ENCODE peak calls at places on chromosome 21, in four cellular contexts. X, R, U and D are unnamed samples.
A peak's percentile ranks its signal among the peaks of the same experiment; 100 is the strongest.

GRCh38 chr21:46168238-46168637 is 12.9 kb upstream of the FTCD start:
- DNase-seq in X (no peak), R (no peak), U (no peak), D (no peak)

GRCh38 chr21:46098303-46099141 is 610 bp downstream of the COL6A2 start:
- DNase-seq in X (peak; percentile 33), R (no peak), U (no peak), D (peak; percentile 26)

GRCh38 chr21:18725653-18726052 is 322.1 kb upstream of the TMPRSS15 start:
- DNase-seq in X (no peak), R (no peak), U (no peak), D (no peak)

GRCh38 chr21:31941694-31942093 is 68.9 kb downstream of the HUNK start:
- DNase-seq in X (no peak), R (no peak), U (no peak), D (no peak)

GRCh38 chr21:14479387-14479786 is 66.7 kb downstream of the SAMSN1 start:
- DNase-seq in X (no peak), R (no peak), U (no peak), D (no peak)

GRCh38 chr21:33578959-33579542 is 9.4 kb downstream of the DONSON start:
- DNase-seq in X (no peak), R (no peak), U (no peak), D (no peak)

GRCh38 chr21:25537174-25537573 is 70.1 kb downstream of the MRPL39 start:
- DNase-seq in X (no peak), R (no peak), U (no peak), D (no peak)

GRCh38 chr21:14757533-14758327 is 211.6 kb upstream of the SAMSN1 start:
- DNase-seq in X (no peak), R (no peak), U (no peak), D (no peak)

GRCh38 chr21:24941316-24942185 is 665.7 kb downstream of the MRPL39 start:
- DNase-seq in X (no peak), R (no peak), U (no peak), D (no peak)

GRCh38 chr21:22476726-22477646 is 1478.8 kb downstream of the NCAM2 start:
- DNase-seq in X (no peak), R (no peak), U (no peak), D (no peak)

GRCh38 chr21:26093094-26093493 is 77.5 kb downstream of the APP start:
- DNase-seq in X (no peak), R (no peak), U (no peak), D (no peak)

GRCh38 chr21:45080232-45080631 is 5.9 kb downstream of the ADARB1 start:
- DNase-seq in X (no peak), R (no peak), U (no peak), D (no peak)
- TF ChIP-seq SPI1 in X (no peak), R (no peak), U (no peak), D (no peak)

DNA sequence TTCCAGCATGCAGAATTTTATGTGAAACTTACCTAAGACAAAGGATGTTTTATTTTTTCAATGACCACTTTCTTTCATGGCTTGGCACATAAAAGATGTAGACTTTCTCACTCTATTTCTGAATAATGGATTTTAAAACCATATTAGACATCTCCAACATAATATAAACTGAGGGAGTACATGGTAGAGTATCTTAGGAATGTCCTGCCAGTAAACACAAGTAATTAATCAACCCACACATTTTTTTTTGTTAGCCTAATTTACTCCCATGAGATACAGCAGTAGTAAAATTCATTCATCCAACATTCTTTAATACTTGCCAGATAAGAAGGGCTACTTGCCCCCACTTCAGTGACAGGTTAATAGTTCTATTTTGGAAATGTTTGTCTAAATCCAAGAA is 235.4 kb upstream of the ADAMTS5 start:
- DNase-seq in X (no peak), R (no peak), U (no peak), D (no peak)
- TF ChIP-seq SPI1 in X (no peak), R (no peak), U (no peak), D (no peak)

GRCh38 chr21:30190554-30190953 is 23.9 kb upstream of the CLDN17 start:
- DNase-seq in X (no peak), R (no peak), U (no peak), D (no peak)
- TF ChIP-seq SPI1 in X (no peak), R (no peak), U (no peak), D (no peak)

DNA sequence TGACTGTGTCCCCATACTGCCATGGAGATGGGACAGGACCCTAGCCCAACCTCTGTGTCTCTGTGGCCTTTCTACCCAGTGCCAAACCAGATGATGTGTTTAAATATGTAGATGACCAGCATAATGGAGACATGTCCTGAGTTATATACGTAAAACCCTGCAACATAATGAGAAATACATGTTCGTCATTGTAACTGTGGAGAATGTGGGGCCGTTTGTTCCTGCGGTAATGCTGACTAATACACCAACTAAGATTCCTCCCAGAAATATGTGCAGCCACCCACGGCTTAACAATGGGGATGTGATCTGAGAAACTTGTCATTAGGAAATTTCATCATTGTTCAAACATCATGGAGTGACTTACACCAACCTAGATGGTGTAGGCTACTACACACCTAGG is 71.7 kb upstream of the SIM2 start:
- DNase-seq in X (no peak), R (no peak), U (no peak), D (no peak)
- TF ChIP-seq SPI1 in X (no peak), R (no peak), U (no peak), D (no peak)

DNA sequence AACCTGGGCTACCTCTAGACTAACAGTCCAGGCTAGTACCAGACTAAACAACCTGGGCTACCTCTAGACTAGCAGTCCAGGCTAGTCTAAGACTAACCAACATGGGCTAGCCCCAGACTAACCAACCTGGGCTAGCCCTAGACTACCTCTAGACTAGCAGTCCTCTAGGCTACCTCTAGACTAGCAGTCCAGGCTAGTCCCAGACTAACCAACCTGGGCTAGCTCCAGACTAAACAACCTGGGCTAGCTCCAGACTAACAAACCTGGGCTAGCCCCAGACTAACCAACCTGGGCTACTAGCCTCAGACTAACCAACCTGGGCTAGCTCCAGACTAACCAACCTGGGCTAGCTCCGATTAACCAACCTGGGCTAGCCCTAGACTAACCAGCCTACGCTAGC is 2.0 kb downstream of the TFF2 start:
- DNase-seq in X (no peak), R (no peak), U (no peak), D (no peak)
- TF ChIP-seq SPI1 in X (no peak), R (no peak), U (no peak), D (no peak)

DNA sequence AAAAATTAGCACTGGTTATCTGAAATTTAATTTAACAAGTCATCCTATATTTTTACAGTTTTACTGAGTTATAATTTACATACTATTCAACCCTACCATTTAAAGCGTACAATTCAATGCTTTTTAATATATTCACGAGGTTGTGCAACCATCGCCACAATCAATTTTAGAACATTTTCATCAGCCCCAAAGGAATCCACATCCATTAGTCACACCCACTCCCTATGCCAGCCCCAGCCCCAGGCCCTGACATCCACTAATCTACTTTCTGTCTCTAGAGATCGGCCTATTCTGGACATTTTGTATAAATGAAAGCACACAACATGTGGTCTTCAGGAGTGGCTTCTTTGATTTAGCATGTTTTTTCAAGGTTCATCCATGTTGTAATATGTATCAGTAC is 134.7 kb downstream of the PSMG1 start:
- DNase-seq in X (no peak), R (no peak), U (no peak), D (no peak)
- TF ChIP-seq SPI1 in X (no peak), R (no peak), U (no peak), D (no peak)